ENCODE peak calls at places on chromosomes 4 and X, in ten cellular contexts. L is fibroblast of lung, S is GM12865, D is cardiac fibroblast, Z is left ventricle myocardium inferior, O is heart right ventricle, Y is HL-60, E is transverse colon, V is upper lobe of right lung, R is astrocyte of the spinal cord. J is an unnamed sample.

GRCh38 chrX:103404225-103405008 is 28.1 kb downstream of the BEX3 start:
- DNase-seq in L (peak; percentile 88), S (peak; percentile 90), D (peak; percentile 95), Z (peak; percentile 31), O (peak; percentile 18), Y (no peak), E (peak; percentile 62), V (peak; percentile 69), R (peak; percentile 86), J (peak; percentile 75)

GRCh38 chr4:3039706-3040366 is 34.5 kb downstream of the HTT-AS start:
- DNase-seq in L (no peak), S (no peak), D (no peak), Z (no peak), O (no peak), Y (no peak), E (no peak), V (no peak), R (no peak), J (no peak)

GRCh38 chrX:23883737-23884354 is 23.9 kb downstream of the APOO start:
- DNase-seq in L (peak; percentile 81), S (no peak), D (peak; percentile 52), Z (no peak), O (no peak), Y (no peak), E (no peak), V (no peak), R (peak; percentile 84), J (peak; percentile 48)

GRCh38 chr4:3294401-3295241 is 1.8 kb downstream of the RGS12 start:
- DNase-seq in L (no peak), S (no peak), D (no peak), Z (no peak), O (no peak), Y (no peak), E (no peak), V (peak; percentile 65), R (no peak), J (no peak)

GRCh38 chr4:163679189-163679588 is 184.7 kb downstream of the TMA16 start:
- DNase-seq in L (no peak), S (peak; percentile 51), D (no peak), Z (no peak), O (no peak), Y (no peak), E (no peak), V (no peak), R (no peak), J (no peak)

GRCh38 chr4:153571006-153571545 is 104.9 kb downstream of the TMEM131L start:
- DNase-seq in L (no peak), S (no peak), D (no peak), Z (no peak), O (no peak), Y (no peak), E (no peak), V (no peak), R (no peak), J (no peak)

GRCh38 chrX:109684136-109684535 is 48.9 kb downstream of the ACSL4 start:
- DNase-seq in L (peak; percentile 52), S (no peak), D (peak; percentile 29), Z (no peak), O (no peak), Y (no peak), E (no peak), V (no peak), R (no peak), J (no peak)

GRCh38 chr4:23171971-23172370 is 479.2 kb downstream of the GBA3 start:
- DNase-seq in L (peak; percentile 33), S (no peak), D (no peak), Z (no peak), O (no peak), Y (no peak), E (no peak), V (no peak), R (peak; percentile 4), J (no peak)

GRCh38 chrX:125090046-125090445 is 229.6 kb upstream of the TEX13C start:
- DNase-seq in L (no peak), S (no peak), D (no peak), Z (no peak), O (no peak), Y (no peak), E (no peak), V (no peak), R (no peak), J (no peak)

GRCh38 chr4:147173797-147174196 is 228.1 kb upstream of the TTC29 start:
- DNase-seq in L (no peak), S (no peak), D (peak; percentile 31), Z (no peak), O (no peak), Y (no peak), E (no peak), V (no peak), R (no peak), J (no peak)

GRCh38 chr4:147175460-147176025 is 229.9 kb upstream of the TTC29 start:
- DNase-seq in L (no peak), S (no peak), D (peak; percentile 16), Z (no peak), O (no peak), Y (no peak), E (no peak), V (no peak), R (no peak), J (no peak)

GRCh38 chr4:147173317-147173716 is 227.7 kb upstream of the TTC29 start:
- DNase-seq in L (no peak), S (no peak), D (no peak), Z (no peak), O (no peak), Y (no peak), E (no peak), V (no peak), R (no peak), J (no peak)

DNA sequence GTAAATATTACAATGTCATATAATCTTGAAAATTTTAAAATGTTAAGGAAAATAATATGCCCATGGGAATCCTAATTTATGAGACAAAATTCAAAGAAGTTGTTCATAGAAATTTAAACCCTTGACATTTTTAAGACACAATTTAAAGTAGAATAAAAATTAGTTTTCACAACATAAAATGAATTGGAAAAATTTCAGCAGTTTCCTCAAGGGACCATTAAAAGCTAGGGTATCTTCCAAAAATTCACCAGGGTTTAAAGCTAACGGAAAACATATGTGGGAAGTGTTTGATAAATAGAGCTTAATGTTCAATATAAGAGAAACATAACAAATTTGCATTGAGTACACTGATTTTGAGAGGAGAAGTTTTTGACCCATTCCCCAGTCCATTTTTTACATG is 228.9 kb upstream of the TTC29 start:
- DNase-seq in L (no peak), S (no peak), D (no peak), Z (no peak), O (no peak), Y (no peak), E (no peak), V (no peak), R (no peak), J (no peak)
- H3K4me3 ChIP-seq in L (no peak overlapping the region), S (no peak overlapping the region), D (no peak overlapping the region), Z (no peak overlapping the region), O (no peak overlapping the region), Y (no peak overlapping the region), E (no peak overlapping the region), V (no peak overlapping the region), R (no peak overlapping the region), J (no peak overlapping the region)

DNA sequence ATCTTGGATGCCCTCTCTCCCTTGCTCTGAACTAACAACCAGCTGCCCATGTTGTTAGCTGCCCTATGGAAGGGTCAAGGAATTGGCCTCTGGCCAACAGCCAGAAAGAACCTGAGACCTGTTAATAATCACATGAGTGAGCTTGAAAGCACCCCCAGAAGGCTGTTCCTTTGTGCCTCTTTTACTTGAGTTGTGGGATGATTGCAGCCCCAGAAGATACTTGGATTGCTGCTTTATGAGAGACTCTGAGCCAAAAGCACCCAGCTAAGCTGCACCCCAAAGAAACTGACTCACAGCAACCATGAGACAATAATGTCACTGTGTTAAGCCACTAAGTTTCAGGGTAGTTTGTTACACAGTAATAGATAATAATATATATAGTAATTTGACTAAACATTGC is 73.3 kb downstream of the FRYL start:
- DNase-seq in L (no peak), S (no peak), D (no peak), Z (no peak), O (no peak), Y (no peak), E (no peak), V (no peak), R (no peak), J (no peak)
- TF ChIP-seq CTCF in L (no peak), S (no peak), D (no peak), Z (no peak), O (no peak), Y (no peak), E (no peak), V (no peak), R (no peak), J (no peak)

GRCh38 chr4:10106421-10107039 is 10.1 kb downstream of the WDR1 start:
- DNase-seq in L (peak; percentile 98), S (peak; percentile 31), D (peak; percentile 94), Z (no peak), O (no peak), Y (no peak), E (peak; percentile 62), V (no peak), R (peak; percentile 97), J (peak; percentile 90)
- H3K4me3 ChIP-seq in L (peak overlapping the region; percentile 44), S (no peak overlapping the region), D (peak overlapping the region; percentile 39), Z (peak overlapping the region; percentile 11), O (no peak overlapping the region), Y (no peak overlapping the region), E (peak overlapping the region; percentile 8), V (no peak overlapping the region), R (peak overlapping the region; percentile 4), J (no peak overlapping the region)

GRCh38 chr4:186857793-186858192 is 134.1 kb upstream of the FAT1 start:
- DNase-seq in L (no peak), S (no peak), D (no peak), Z (no peak), O (no peak), Y (no peak), E (no peak), V (no peak), R (no peak), J (no peak)

GRCh38 chr4:186858355-186858754 is 134.7 kb upstream of the FAT1 start:
- DNase-seq in L (no peak), S (no peak), D (no peak), Z (no peak), O (no peak), Y (no peak), E (no peak), V (no peak), R (no peak), J (no peak)

GRCh38 chr4:186854256-186854655 is 130.6 kb upstream of the FAT1 start:
- DNase-seq in L (peak; percentile 58), S (no peak), D (no peak), Z (no peak), O (no peak), Y (no peak), E (no peak), V (no peak), R (no peak), J (no peak)

GRCh38 chr4:186855111-186855510 is 131.5 kb upstream of the FAT1 start:
- DNase-seq in L (no peak), S (no peak), D (no peak), Z (no peak), O (no peak), Y (no peak), E (no peak), V (no peak), R (no peak), J (no peak)

DNA sequence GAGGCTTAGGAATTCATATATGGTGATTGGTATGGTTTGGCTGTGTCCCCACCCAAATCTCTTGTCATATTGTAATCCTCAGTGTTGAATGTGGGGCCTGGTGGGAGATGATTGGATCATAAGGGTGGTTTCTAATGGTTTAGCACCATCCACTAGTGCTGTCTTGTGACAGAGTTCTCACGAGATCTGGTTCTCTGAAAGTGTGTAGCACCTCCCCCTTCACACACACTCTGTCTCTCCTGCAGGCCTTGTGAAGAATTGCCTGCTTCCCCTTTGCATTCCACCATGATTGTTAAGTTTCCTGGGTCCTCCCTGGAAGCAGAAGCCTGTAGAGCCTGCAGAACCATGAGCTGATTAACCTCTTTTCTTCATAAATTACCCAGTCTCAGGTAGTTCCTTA is 135.8 kb upstream of the FAT1 start:
- DNase-seq in L (no peak), S (no peak), D (no peak), Z (no peak), O (no peak), Y (no peak), E (no peak), V (no peak), R (no peak), J (no peak)
- TF ChIP-seq CTCF in L (no peak), S (no peak), D (no peak), Z (no peak), O (no peak), Y (no peak), E (no peak), V (no peak), R (no peak), J (no peak)

J was measured in astrocyte of the cerebellum.